ENCODE peak calls at places on chromosome 12, in four cellular contexts. Q is GM13976, K is GM10248, D is MV-4-11. J is an unnamed sample.

GRCh38 chr12:67759829-67760228 is 111.3 kb downstream of the DYRK2 start:
- DNase-seq in Q (no peak), K (no peak), D (no peak), J (no peak)

GRCh38 chr12:89351489-89352241 is 636 bp downstream of the DUSP6 start:
- DNase-seq in Q (peak; percentile 59), K (peak; percentile 42), D (no peak), J (peak; percentile 70)

GRCh38 chr12:32039341-32039740 is 67.3 kb upstream of the BICD1 start:
- DNase-seq in Q (no peak), K (no peak), D (no peak), J (no peak)

GRCh38 chr12:110699591-110700445 is 10.9 kb upstream of the HVCN1 start:
- DNase-seq in Q (no peak), K (no peak), D (peak; percentile 26), J (peak; percentile 48)

GRCh38 chr12:2797721-2798418 is 3.1 kb downstream of the FKBP4 start:
- DNase-seq in Q (no peak), K (no peak), D (no peak), J (peak; percentile 15)

GRCh38 chr12:106841471-106842302 is 67.2 kb downstream of the RIC8B start:
- DNase-seq in Q (peak; percentile 58), K (peak; percentile 50), D (peak; percentile 20), J (peak; percentile 65)

GRCh38 chr12:58530421-58531067 is 389.8 kb downstream of the LRIG3 start:
- DNase-seq in Q (no peak), K (no peak), D (no peak), J (no peak)

GRCh38 chr12:88578821-88579518 is 1.3 kb downstream of the KITLG start:
- DNase-seq in Q (no peak), K (no peak), D (peak; percentile 18), J (peak; percentile 7)

GRCh38 chr12:122661938-122662337 is 41.2 kb downstream of the HCAR2 start:
- DNase-seq in Q (no peak), K (no peak), D (no peak), J (no peak)

GRCh38 chr12:112413846-112414625 is 4.6 kb upstream of the RPL6 start:
- DNase-seq in Q (no peak), K (no peak), D (peak; percentile 44), J (peak; percentile 79)

GRCh38 chr12:50740307-50740706 is 23.6 kb upstream of the ATF1 start:
- DNase-seq in Q (no peak), K (no peak), D (no peak), J (no peak)

GRCh38 chr12:119720349-119720748 is 52.4 kb downstream of the PRKAB1 start:
- DNase-seq in Q (no peak), K (no peak), D (no peak), J (no peak)

GRCh38 chr12:132433641-132434395 is 56.1 kb upstream of the FBRSL1 start:
- DNase-seq in Q (no peak), K (no peak), D (no peak), J (no peak)

J was measured in erythroblast.